ENCODE peak calls at places on chromosomes 12 and 14, in four cellular contexts. D, I, H and Z are unnamed samples.

GRCh38 chr12:54125950-54126695 is 62.7 kb downstream of the SMUG1 start:
- DNase-seq in D (peak), I (no peak), H (no peak), Z (no peak)

GRCh38 chr12:26113194-26113654 is 11.6 kb downstream of the BHLHE41 start:
- DNase-seq in D (no peak), I (no peak), H (no peak), Z (no peak)

GRCh38 chr12:63802012-63802608 is 22.4 kb downstream of the RXYLT1 start:
- DNase-seq in D (no peak), I (no peak), H (no peak), Z (no peak)

GRCh38 chr12:9651265-9651729 is 18.2 kb upstream of the CLEC2D start:
- DNase-seq in D (no peak), I (no peak), H (no peak), Z (no peak)

GRCh38 chr12:12376636-12377448 is 20.0 kb downstream of the BORCS5 start:
- DNase-seq in D (no peak), I (peak), H (peak), Z (no peak)

GRCh38 chr12:61037792-61038191 is 1222.4 kb upstream of the USP15 start:
- DNase-seq in D (no peak), I (no peak), H (no peak), Z (no peak)

GRCh38 chr12:175250-175649 is 38.7 kb downstream of the SLC6A12 start:
- DNase-seq in D (no peak), I (no peak), H (no peak), Z (no peak)

GRCh38 chr12:102769323-102769916 is 147.6 kb downstream of the PAH start:
- DNase-seq in D (peak), I (peak), H (peak), Z (no peak)

GRCh38 chr12:53754196-53754595 is 2.4 kb upstream of the CISTR start:
- DNase-seq in D (no peak), I (no peak), H (no peak), Z (no peak)

GRCh38 chr14:71532349-71532748 is 399.9 kb upstream of the RGS6 start:
- DNase-seq in D (no peak), I (no peak), H (no peak), Z (no peak)

GRCh38 chr14:93047661-93048060 is 68.1 kb downstream of the ITPK1 start:
- DNase-seq in D (no peak), I (no peak), H (no peak), Z (no peak)

GRCh38 chr12:110636516-110636915 is 22.6 kb downstream of the TCTN1 start:
- DNase-seq in D (no peak), I (no peak), H (no peak), Z (no peak)

GRCh38 chr14:60064491-60065072 is 27.1 kb upstream of the PCNX4 start:
- DNase-seq in D (no peak), I (peak), H (peak), Z (no peak)

GRCh38 chr12:116442981-116443380 is 116.2 kb upstream of the MAP1LC3B2 start:
- DNase-seq in D (no peak), I (no peak), H (no peak), Z (no peak)

GRCh38 chr14:74510211-74510931 is 16.8 kb downstream of the ISCA2 start:
- DNase-seq in D (peak), I (no peak), H (no peak), Z (peak)

GRCh38 chr12:26196424-26196722 is 1.0 kb downstream of the SSPN start:
- DNase-seq in D (no peak), I (no peak), H (no peak), Z (no peak)

GRCh38 chr12:124458992-124459851 is 108.2 kb downstream of the NCOR2 start:
- DNase-seq in D (no peak), I (no peak), H (no peak), Z (no peak)

GRCh38 chr14:54108481-54109471 is 152.2 kb upstream of the BMP4 start:
- DNase-seq in D (no peak), I (no peak), H (peak), Z (no peak)

GRCh38 chr14:77303417-77304156 is 17.1 kb downstream of the POMT2 start:
- DNase-seq in D (no peak), I (no peak), H (peak), Z (peak)

GRCh38 chr12:31005944-31006361 is 67.7 kb upstream of the DDX11 start:
- DNase-seq in D (peak), I (no peak), H (no peak), Z (peak)

GRCh38 chr14:104461676-104462443 is 117.7 kb upstream of the C14orf180 start:
- DNase-seq in D (no peak), I (no peak), H (no peak), Z (no peak)

GRCh38 chr12:3133410-3133793 is 56.2 kb downstream of the TSPAN9 start:
- DNase-seq in D (no peak), I (no peak), H (no peak), Z (no peak)

GRCh38 chr12:131171029-131171428 is 217.3 kb downstream of the ADGRD1 start:
- DNase-seq in D (no peak), I (no peak), H (no peak), Z (no peak)

GRCh38 chr14:101333335-101334280 is 227.7 kb upstream of the DIO3 start:
- DNase-seq in D (no peak), I (no peak), H (no peak), Z (no peak)

GRCh38 chr12:98188649-98189048 is 326.7 kb upstream of the TMPO start:
- DNase-seq in D (no peak), I (no peak), H (no peak), Z (no peak)

GRCh38 chr12:90211017-90211416 is 502.4 kb upstream of the ATP2B1 start:
- DNase-seq in D (no peak), I (no peak), H (no peak), Z (no peak)

GRCh38 chr12:86669010-86669409 is 412.8 kb upstream of the MGAT4C start:
- DNase-seq in D (no peak), I (no peak), H (no peak), Z (no peak)

GRCh38 chr12:32027684-32028355 is 68.6 kb downstream of the RESF1 start:
- DNase-seq in D (no peak), I (peak), H (no peak), Z (peak)